ENCODE peak calls at places on chromosomes 11 and 22, in five cellular contexts. One of them, this sample, is unnamed. For H3K27me3, the result is how much of the 10 kb centered on the place peaks cover.

GRCh38 chr22:46728470-46728869 is 9.6 kb downstream of the CERK start:
- DNase-seq in GM23338: no peak
- DNase-seq in ovary: no peak
- DNase-seq in AG04450: no peak
- DNase-seq in IMR-90: no peak
- DNase-seq in this sample: no peak

GRCh38 chr22:48494256-48494967 is 1333.3 kb downstream of the BRD1 start:
- DNase-seq in AG04450: no peak
- DNase-seq in IMR-90: no peak
- DNase-seq in GM23338: no peak
- DNase-seq in ovary: peak
- DNase-seq in this sample: no peak

GRCh38 chr11:22787565-22788162 is 41.9 kb downstream of the SVIP start:
- DNase-seq in IMR-90: peak
- DNase-seq in AG04450: peak
- DNase-seq in ovary: no peak
- DNase-seq in GM23338: peak
- DNase-seq in this sample: peak

GRCh38 chr11:2368178-2368850 is 8.8 kb upstream of the CD81 start:
- DNase-seq in AG04450: no peak
- DNase-seq in IMR-90: no peak
- DNase-seq in GM23338: no peak
- DNase-seq in ovary: no peak
- DNase-seq in this sample: no peak

GRCh38 chr22:42313804-42314581 is 43.5 kb upstream of the TCF20 start:
- DNase-seq in ovary: peak
- DNase-seq in IMR-90: peak
- DNase-seq in GM23338: peak
- DNase-seq in AG04450: no peak
- DNase-seq in this sample: peak

GRCh38 chr22:41939981-41940852 is 6.7 kb downstream of the CENPM start:
- DNase-seq in ovary: no peak
- DNase-seq in IMR-90: no peak
- DNase-seq in GM23338: peak
- DNase-seq in AG04450: no peak
- DNase-seq in this sample: peak

GRCh38 chr22:24164243-24164642 is 17.0 kb upstream of the SUSD2 start:
- DNase-seq in GM23338: no peak
- DNase-seq in ovary: no peak
- DNase-seq in IMR-90: no peak
- DNase-seq in AG04450: no peak
- DNase-seq in this sample: no peak

GRCh38 chr11:75277991-75278790 is 37.6 kb downstream of the TPBGL start:
- DNase-seq in GM23338: no peak
- DNase-seq in AG04450: no peak
- DNase-seq in IMR-90: no peak
- DNase-seq in ovary: peak
- DNase-seq in this sample: no peak

GRCh38 chr11:128226106-128226716 is 361.1 kb downstream of the ETS1 start:
- DNase-seq in ovary: no peak
- DNase-seq in GM23338: no peak
- DNase-seq in IMR-90: no peak
- DNase-seq in AG04450: no peak
- DNase-seq in this sample: no peak

GRCh38 chr22:30073743-30074142 is 6.5 kb upstream of the HORMAD2 start:
- DNase-seq in ovary: no peak
- DNase-seq in IMR-90: peak
- DNase-seq in GM23338: no peak
- DNase-seq in AG04450: no peak
- DNase-seq in this sample: no peak

GRCh38 chr22:49620003-49620556 is 207.6 kb downstream of the BRD1 start:
- DNase-seq in AG04450: no peak
- DNase-seq in ovary: no peak
- DNase-seq in IMR-90: no peak
- DNase-seq in GM23338: no peak
- DNase-seq in this sample: no peak

GRCh38 chr22:17443413-17444203 is 74.3 kb downstream of the CECR2 start:
- DNase-seq in IMR-90: no peak
- DNase-seq in ovary: no peak
- DNase-seq in AG04450: no peak
- DNase-seq in GM23338: no peak
- DNase-seq in this sample: no peak

GRCh38 chr22:23591203-23591791 is 11.2 kb upstream of the IGLL1 start:
- DNase-seq in ovary: peak
- DNase-seq in AG04450: peak
- DNase-seq in IMR-90: peak
- DNase-seq in GM23338: peak
- DNase-seq in this sample: peak

DNA sequence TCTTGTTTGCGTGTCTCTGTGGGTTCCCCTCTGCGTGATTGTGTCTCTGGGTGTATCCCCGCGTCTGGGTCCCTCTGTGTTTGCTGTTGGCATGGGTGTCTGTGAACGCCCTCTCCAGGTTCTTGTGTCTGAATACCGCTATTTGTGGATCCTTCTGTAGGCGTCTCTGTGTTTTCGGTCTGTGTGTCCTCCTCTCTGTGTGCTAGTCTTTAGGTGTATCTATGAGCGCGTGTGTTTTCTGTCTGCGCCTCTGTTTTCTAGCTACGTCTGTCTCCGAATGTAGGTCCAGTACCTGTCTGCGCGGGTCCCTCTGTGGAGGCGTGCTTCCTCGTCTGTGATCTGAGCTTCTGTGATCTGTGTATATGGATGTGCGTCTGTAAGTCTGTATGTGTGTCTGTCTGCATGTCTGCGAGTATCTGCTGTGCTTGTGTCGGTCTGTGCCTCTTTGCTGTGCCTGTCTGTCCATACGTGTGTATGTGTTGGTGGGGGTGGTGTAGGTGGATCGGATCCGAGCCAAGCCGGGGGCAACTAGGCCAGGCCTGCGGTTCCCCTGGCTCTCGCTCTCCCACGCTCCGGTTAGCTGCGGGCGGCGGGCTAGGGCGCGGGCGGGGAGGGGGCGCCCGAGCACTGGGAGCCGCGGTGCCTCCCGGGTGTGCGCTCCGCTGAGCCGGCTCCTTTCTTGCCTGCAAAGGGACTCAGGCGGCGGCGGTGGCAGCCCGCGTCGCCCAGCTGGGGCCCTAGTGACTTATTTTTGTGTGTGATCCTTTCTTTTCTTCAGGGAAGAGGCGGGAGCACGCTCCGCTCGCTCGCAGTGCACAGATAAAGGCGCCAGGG is 105.3 kb upstream of the E2F8 start:
- DNase-seq in ovary: no peak
- DNase-seq in GM23338: peak
- DNase-seq in IMR-90: no peak
- DNase-seq in AG04450: no peak
- DNase-seq in this sample: no peak
- H3K27me3 ChIP-seq in ovary: under half
- H3K27me3 ChIP-seq in GM23338: half or more
- H3K27me3 ChIP-seq in IMR-90: half or more
- H3K27me3 ChIP-seq in AG04450: half or more
- H3K27me3 ChIP-seq in this sample: under half

DNA sequence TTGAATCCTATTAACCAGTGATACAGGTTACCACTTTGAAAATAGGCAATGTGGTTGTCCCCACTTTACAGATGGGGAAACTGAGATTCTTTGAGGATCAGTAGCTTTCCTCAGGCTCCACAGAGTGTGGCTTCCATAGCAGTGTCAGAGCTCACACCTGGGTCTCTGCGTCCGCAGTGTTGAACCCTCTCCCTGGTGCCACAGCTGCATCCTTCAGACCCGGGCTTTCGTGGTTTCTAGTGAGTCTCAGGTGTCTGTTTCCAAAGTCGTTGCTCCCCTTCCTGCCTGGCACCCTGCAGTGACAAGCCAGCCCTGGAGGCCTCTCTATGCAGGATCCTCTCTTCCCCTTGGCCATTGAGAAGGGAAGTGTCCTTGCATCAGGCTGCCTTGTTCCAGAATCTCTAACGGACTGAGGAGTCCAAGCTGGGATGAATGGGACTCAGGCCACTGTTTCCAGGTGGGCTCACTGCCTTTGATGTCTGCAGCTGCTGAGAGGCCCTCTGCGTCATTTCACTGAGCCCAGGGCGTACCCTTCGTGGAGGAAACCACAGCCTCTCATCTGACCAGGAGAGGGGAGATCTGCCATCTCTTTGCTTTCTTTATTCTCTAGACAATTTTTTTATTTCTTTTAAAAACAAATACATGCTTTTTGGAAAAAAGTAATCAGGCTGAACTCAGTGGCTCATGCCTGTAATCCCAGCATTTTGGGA is 48.4 kb upstream of the MICAL2 start:
- DNase-seq in IMR-90: no peak
- DNase-seq in ovary: no peak
- DNase-seq in AG04450: no peak
- DNase-seq in GM23338: no peak
- DNase-seq in this sample: no peak
- H3K27me3 ChIP-seq in IMR-90: under half
- H3K27me3 ChIP-seq in ovary: under half
- H3K27me3 ChIP-seq in AG04450: under half
- H3K27me3 ChIP-seq in GM23338: under half
- H3K27me3 ChIP-seq in this sample: under half

GRCh38 chr11:17458268-17458667 is 18.4 kb downstream of the ABCC8 start:
- DNase-seq in GM23338: no peak
- DNase-seq in ovary: no peak
- DNase-seq in IMR-90: no peak
- DNase-seq in AG04450: no peak
- DNase-seq in this sample: no peak
- H3K27me3 ChIP-seq in GM23338: under half
- H3K27me3 ChIP-seq in ovary: under half
- H3K27me3 ChIP-seq in IMR-90: under half
- H3K27me3 ChIP-seq in AG04450: under half
- H3K27me3 ChIP-seq in this sample: under half

DNA sequence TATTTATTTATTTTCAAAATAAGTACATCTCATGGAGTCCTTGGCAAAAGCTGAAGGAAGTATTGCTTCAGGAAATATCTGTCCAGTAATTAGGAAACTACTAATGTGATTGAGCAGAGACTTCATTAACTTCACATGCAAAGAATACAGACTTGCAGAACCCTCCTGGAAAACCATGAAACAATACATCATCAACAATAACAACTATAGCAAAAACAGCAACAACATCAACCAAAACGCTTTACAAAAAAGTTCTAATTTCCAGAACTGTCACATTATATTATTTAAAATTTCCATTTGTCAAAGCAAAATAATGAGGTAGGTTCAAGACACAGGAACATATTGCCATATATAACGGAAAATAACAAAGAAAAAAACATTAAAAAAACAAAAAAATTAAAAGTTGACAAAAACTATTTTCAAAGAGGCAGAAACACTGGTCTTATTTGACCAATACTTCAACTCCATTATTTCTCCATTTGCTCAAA is 79.8 kb upstream of the TOP3B start:
- DNase-seq in ovary: no peak
- DNase-seq in AG04450: no peak
- DNase-seq in GM23338: no peak
- DNase-seq in IMR-90: no peak
- DNase-seq in this sample: no peak
- H3K27me3 ChIP-seq in ovary: under half
- H3K27me3 ChIP-seq in AG04450: under half
- H3K27me3 ChIP-seq in GM23338: half or more
- H3K27me3 ChIP-seq in IMR-90: under half
- H3K27me3 ChIP-seq in this sample: under half

GRCh38 chr22:20157416-20158183 is 6.7 kb upstream of the CCDC188 start:
- DNase-seq in IMR-90: no peak
- DNase-seq in GM23338: no peak
- DNase-seq in AG04450: no peak
- DNase-seq in ovary: no peak
- DNase-seq in this sample: no peak

GRCh38 chr22:20158366-20159036 is 7.6 kb upstream of the CCDC188 start:
- DNase-seq in ovary: no peak
- DNase-seq in GM23338: no peak
- DNase-seq in AG04450: no peak
- DNase-seq in IMR-90: no peak
- DNase-seq in this sample: no peak

GRCh38 chr22:20156042-20156389 is 5.2 kb upstream of the CCDC188 start:
- DNase-seq in ovary: no peak
- DNase-seq in GM23338: no peak
- DNase-seq in AG04450: no peak
- DNase-seq in IMR-90: no peak
- DNase-seq in this sample: no peak

GRCh38 chr22:20155330-20156041 is 4.6 kb upstream of the CCDC188 start:
- DNase-seq in ovary: no peak
- DNase-seq in IMR-90: no peak
- DNase-seq in AG04450: no peak
- DNase-seq in GM23338: no peak
- DNase-seq in this sample: no peak

DNA sequence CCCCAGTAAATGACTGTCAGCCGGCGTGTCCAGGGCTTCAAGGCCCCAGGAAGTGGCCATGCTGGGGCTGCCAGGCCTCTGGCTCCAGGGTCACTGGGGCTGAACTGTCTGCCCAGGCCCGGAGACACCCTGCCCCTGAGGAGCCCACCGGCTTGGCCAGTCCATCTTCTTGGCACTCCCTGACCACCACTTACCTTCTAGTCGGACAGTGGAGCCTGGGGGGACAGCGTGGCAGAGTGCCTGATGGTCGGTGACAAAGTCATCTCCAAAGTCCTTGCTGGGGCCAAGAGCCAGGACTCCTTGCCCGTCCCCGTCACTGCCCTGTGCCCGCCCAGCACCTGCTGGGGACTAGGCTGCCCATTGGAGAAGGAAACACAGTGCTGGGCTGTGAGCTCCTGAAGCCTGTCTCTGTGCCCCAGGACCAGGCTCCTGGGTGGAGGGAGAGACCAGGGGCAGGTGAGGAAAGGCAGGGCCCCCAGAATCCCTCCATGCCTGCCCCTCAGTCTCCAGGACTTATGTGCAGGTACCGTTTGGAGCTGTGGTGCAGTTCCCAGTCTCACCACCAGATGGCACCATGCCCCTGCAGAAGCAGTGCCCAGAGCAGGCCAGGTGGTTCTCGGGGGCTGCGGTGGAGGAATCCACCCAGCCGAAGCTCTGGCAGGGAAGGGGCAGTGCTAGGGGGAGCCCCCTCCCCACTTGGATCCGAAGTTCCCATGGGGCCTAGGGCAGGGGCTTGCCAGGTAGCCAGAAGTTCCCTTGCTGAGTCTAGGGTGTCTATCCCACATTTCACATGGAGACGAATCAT is 6.0 kb upstream of the CCDC188 start:
- DNase-seq in IMR-90: peak
- DNase-seq in ovary: peak
- DNase-seq in AG04450: peak
- DNase-seq in GM23338: peak
- DNase-seq in this sample: peak
- H3K27me3 ChIP-seq in IMR-90: under half
- H3K27me3 ChIP-seq in ovary: under half
- H3K27me3 ChIP-seq in AG04450: under half
- H3K27me3 ChIP-seq in GM23338: under half
- H3K27me3 ChIP-seq in this sample: under half

GRCh38 chr11:1230121-1230455 is 7.2 kb downstream of the MUC5B start:
- DNase-seq in AG04450: no peak
- DNase-seq in GM23338: no peak
- DNase-seq in ovary: no peak
- DNase-seq in IMR-90: no peak
- DNase-seq in this sample: no peak
- H3K27me3 ChIP-seq in AG04450: under half
- H3K27me3 ChIP-seq in GM23338: under half
- H3K27me3 ChIP-seq in ovary: under half
- H3K27me3 ChIP-seq in IMR-90: under half
- H3K27me3 ChIP-seq in this sample: under half

GRCh38 chr22:32827061-32827602 is 25.6 kb downstream of the TIMP3 start:
- DNase-seq in GM23338: no peak
- DNase-seq in IMR-90: no peak
- DNase-seq in AG04450: no peak
- DNase-seq in ovary: no peak
- DNase-seq in this sample: no peak
- H3K27me3 ChIP-seq in GM23338: under half
- H3K27me3 ChIP-seq in IMR-90: under half
- H3K27me3 ChIP-seq in AG04450: under half
- H3K27me3 ChIP-seq in ovary: under half
- H3K27me3 ChIP-seq in this sample: under half

This sample was measured in Peyer's patch.